ENCODE peak calls at places on chromosomes 4 and X, in nine cellular contexts. One of them, this sample, is unnamed.

GRCh38 chr4:74018771-74019170 is 19.7 kb downstream of the CXCL3 start:
- DNase-seq in non-pigmented ciliary epithelial cell: no peak
- DNase-seq in NCI-H1417: no peak
- DNase-seq in nephron progenitor cell: no peak
- DNase-seq in activated T-helper 1 cell treated with Interleukin-2 at 50 U/mL for 16 hours: no peak
- DNase-seq in GM06990: no peak
- DNase-seq in NCI-H2107: no peak
- DNase-seq in mammary epithelial cell: peak
- DNase-seq in activated naive CD8-positive, alpha-beta T cell treated with anti-CD3 and anti-CD28 coated beads, Interleukin-2, amount 50 U/mL, for 16 hours: no peak
- DNase-seq in this sample: no peak

GRCh38 chr4:65089666-65090065 is 580.6 kb downstream of the EPHA5 start:
- DNase-seq in non-pigmented ciliary epithelial cell: no peak
- DNase-seq in NCI-H1417: peak
- DNase-seq in nephron progenitor cell: no peak
- DNase-seq in activated T-helper 1 cell treated with Interleukin-2 at 50 U/mL for 16 hours: no peak
- DNase-seq in GM06990: no peak
- DNase-seq in NCI-H2107: no peak
- DNase-seq in mammary epithelial cell: peak
- DNase-seq in activated naive CD8-positive, alpha-beta T cell treated with anti-CD3 and anti-CD28 coated beads, Interleukin-2, amount 50 U/mL, for 16 hours: no peak
- DNase-seq in this sample: peak

GRCh38 chr4:107253579-107254068 is 217.5 kb upstream of the DKK2 start:
- DNase-seq in non-pigmented ciliary epithelial cell: no peak
- DNase-seq in NCI-H1417: no peak
- DNase-seq in nephron progenitor cell: no peak
- DNase-seq in activated T-helper 1 cell treated with Interleukin-2 at 50 U/mL for 16 hours: no peak
- DNase-seq in GM06990: no peak
- DNase-seq in NCI-H2107: no peak
- DNase-seq in mammary epithelial cell: no peak
- DNase-seq in activated naive CD8-positive, alpha-beta T cell treated with anti-CD3 and anti-CD28 coated beads, Interleukin-2, amount 50 U/mL, for 16 hours: no peak
- DNase-seq in this sample: no peak

GRCh38 chr4:158884280-158884679 is 115.5 kb downstream of the FNIP2 start:
- DNase-seq in non-pigmented ciliary epithelial cell: no peak
- DNase-seq in NCI-H1417: no peak
- DNase-seq in nephron progenitor cell: no peak
- DNase-seq in activated T-helper 1 cell treated with Interleukin-2 at 50 U/mL for 16 hours: no peak
- DNase-seq in GM06990: no peak
- DNase-seq in NCI-H2107: no peak
- DNase-seq in mammary epithelial cell: no peak
- DNase-seq in activated naive CD8-positive, alpha-beta T cell treated with anti-CD3 and anti-CD28 coated beads, Interleukin-2, amount 50 U/mL, for 16 hours: no peak
- DNase-seq in this sample: no peak

GRCh38 chr4:4507403-4507802 is 34.4 kb downstream of the STX18 start:
- DNase-seq in non-pigmented ciliary epithelial cell: no peak
- DNase-seq in NCI-H1417: no peak
- DNase-seq in nephron progenitor cell: no peak
- DNase-seq in activated T-helper 1 cell treated with Interleukin-2 at 50 U/mL for 16 hours: no peak
- DNase-seq in GM06990: no peak
- DNase-seq in NCI-H2107: no peak
- DNase-seq in mammary epithelial cell: no peak
- DNase-seq in activated naive CD8-positive, alpha-beta T cell treated with anti-CD3 and anti-CD28 coated beads, Interleukin-2, amount 50 U/mL, for 16 hours: no peak
- DNase-seq in this sample: no peak

GRCh38 chr4:24105183-24106039 is 215.6 kb upstream of the PPARGC1A start:
- DNase-seq in non-pigmented ciliary epithelial cell: peak
- DNase-seq in NCI-H1417: no peak
- DNase-seq in nephron progenitor cell: no peak
- DNase-seq in activated T-helper 1 cell treated with Interleukin-2 at 50 U/mL for 16 hours: no peak
- DNase-seq in GM06990: no peak
- DNase-seq in NCI-H2107: no peak
- DNase-seq in mammary epithelial cell: peak
- DNase-seq in activated naive CD8-positive, alpha-beta T cell treated with anti-CD3 and anti-CD28 coated beads, Interleukin-2, amount 50 U/mL, for 16 hours: no peak
- DNase-seq in this sample: peak

GRCh38 chrX:119826399-119826959 is 26.3 kb downstream of the UPF3B start:
- DNase-seq in non-pigmented ciliary epithelial cell: no peak
- DNase-seq in NCI-H1417: no peak
- DNase-seq in nephron progenitor cell: no peak
- DNase-seq in activated T-helper 1 cell treated with Interleukin-2 at 50 U/mL for 16 hours: no peak
- DNase-seq in GM06990: peak
- DNase-seq in NCI-H2107: no peak
- DNase-seq in mammary epithelial cell: peak
- DNase-seq in activated naive CD8-positive, alpha-beta T cell treated with anti-CD3 and anti-CD28 coated beads, Interleukin-2, amount 50 U/mL, for 16 hours: no peak
- DNase-seq in this sample: peak

GRCh38 chr4:118325443-118325842 is 27.4 kb downstream of the PRSS12 start:
- DNase-seq in non-pigmented ciliary epithelial cell: no peak
- DNase-seq in NCI-H1417: no peak
- DNase-seq in nephron progenitor cell: no peak
- DNase-seq in activated T-helper 1 cell treated with Interleukin-2 at 50 U/mL for 16 hours: no peak
- DNase-seq in GM06990: no peak
- DNase-seq in NCI-H2107: no peak
- DNase-seq in mammary epithelial cell: no peak
- DNase-seq in activated naive CD8-positive, alpha-beta T cell treated with anti-CD3 and anti-CD28 coated beads, Interleukin-2, amount 50 U/mL, for 16 hours: no peak
- DNase-seq in this sample: no peak

GRCh38 chr4:161393614-161394013 is 770.2 kb downstream of the FSTL5 start:
- DNase-seq in non-pigmented ciliary epithelial cell: no peak
- DNase-seq in NCI-H1417: no peak
- DNase-seq in nephron progenitor cell: no peak
- DNase-seq in activated T-helper 1 cell treated with Interleukin-2 at 50 U/mL for 16 hours: no peak
- DNase-seq in GM06990: no peak
- DNase-seq in NCI-H2107: no peak
- DNase-seq in mammary epithelial cell: no peak
- DNase-seq in activated naive CD8-positive, alpha-beta T cell treated with anti-CD3 and anti-CD28 coated beads, Interleukin-2, amount 50 U/mL, for 16 hours: no peak
- DNase-seq in this sample: no peak

GRCh38 chr4:114780205-114780604 is 181.6 kb downstream of the UGT8 start:
- DNase-seq in non-pigmented ciliary epithelial cell: no peak
- DNase-seq in NCI-H1417: peak
- DNase-seq in nephron progenitor cell: peak
- DNase-seq in activated T-helper 1 cell treated with Interleukin-2 at 50 U/mL for 16 hours: no peak
- DNase-seq in GM06990: no peak
- DNase-seq in NCI-H2107: no peak
- DNase-seq in mammary epithelial cell: no peak
- DNase-seq in activated naive CD8-positive, alpha-beta T cell treated with anti-CD3 and anti-CD28 coated beads, Interleukin-2, amount 50 U/mL, for 16 hours: no peak
- DNase-seq in this sample: peak

GRCh38 chr4:140774510-140774909 is 18.3 kb upstream of the TBC1D9 start:
- DNase-seq in non-pigmented ciliary epithelial cell: no peak
- DNase-seq in NCI-H1417: no peak
- DNase-seq in nephron progenitor cell: no peak
- DNase-seq in activated T-helper 1 cell treated with Interleukin-2 at 50 U/mL for 16 hours: no peak
- DNase-seq in GM06990: no peak
- DNase-seq in NCI-H2107: no peak
- DNase-seq in mammary epithelial cell: no peak
- DNase-seq in activated naive CD8-positive, alpha-beta T cell treated with anti-CD3 and anti-CD28 coated beads, Interleukin-2, amount 50 U/mL, for 16 hours: no peak
- DNase-seq in this sample: no peak

GRCh38 chr4:128241425-128241913 is 46.1 kb downstream of the PGRMC2 start:
- DNase-seq in non-pigmented ciliary epithelial cell: peak
- DNase-seq in NCI-H1417: no peak
- DNase-seq in nephron progenitor cell: no peak
- DNase-seq in activated T-helper 1 cell treated with Interleukin-2 at 50 U/mL for 16 hours: no peak
- DNase-seq in GM06990: no peak
- DNase-seq in NCI-H2107: no peak
- DNase-seq in mammary epithelial cell: peak
- DNase-seq in activated naive CD8-positive, alpha-beta T cell treated with anti-CD3 and anti-CD28 coated beads, Interleukin-2, amount 50 U/mL, for 16 hours: no peak
- DNase-seq in this sample: peak

GRCh38 chrX:74458738-74459137 is 37.4 kb downstream of the SLC16A2 start:
- DNase-seq in non-pigmented ciliary epithelial cell: peak
- DNase-seq in NCI-H1417: no peak
- DNase-seq in nephron progenitor cell: no peak
- DNase-seq in activated T-helper 1 cell treated with Interleukin-2 at 50 U/mL for 16 hours: no peak
- DNase-seq in GM06990: no peak
- DNase-seq in NCI-H2107: no peak
- DNase-seq in mammary epithelial cell: peak
- DNase-seq in activated naive CD8-positive, alpha-beta T cell treated with anti-CD3 and anti-CD28 coated beads, Interleukin-2, amount 50 U/mL, for 16 hours: no peak
- DNase-seq in this sample: peak

GRCh38 chrX:54992911-54993622 is 921 bp downstream of the PFKFB1 start:
- DNase-seq in non-pigmented ciliary epithelial cell: no peak
- DNase-seq in NCI-H1417: no peak
- DNase-seq in nephron progenitor cell: no peak
- DNase-seq in activated T-helper 1 cell treated with Interleukin-2 at 50 U/mL for 16 hours: no peak
- DNase-seq in GM06990: no peak
- DNase-seq in NCI-H2107: no peak
- DNase-seq in mammary epithelial cell: no peak
- DNase-seq in activated naive CD8-positive, alpha-beta T cell treated with anti-CD3 and anti-CD28 coated beads, Interleukin-2, amount 50 U/mL, for 16 hours: no peak
- DNase-seq in this sample: no peak

GRCh38 chr4:14644568-14645282 is 357.6 kb upstream of the CPEB2 start:
- DNase-seq in non-pigmented ciliary epithelial cell: no peak
- DNase-seq in NCI-H1417: no peak
- DNase-seq in nephron progenitor cell: no peak
- DNase-seq in activated T-helper 1 cell treated with Interleukin-2 at 50 U/mL for 16 hours: no peak
- DNase-seq in GM06990: no peak
- DNase-seq in NCI-H2107: no peak
- DNase-seq in mammary epithelial cell: no peak
- DNase-seq in activated naive CD8-positive, alpha-beta T cell treated with anti-CD3 and anti-CD28 coated beads, Interleukin-2, amount 50 U/mL, for 16 hours: no peak
- DNase-seq in this sample: no peak

GRCh38 chrX:31038585-31039326 is 33.1 kb downstream of the FTHL17 start:
- DNase-seq in non-pigmented ciliary epithelial cell: no peak
- DNase-seq in NCI-H1417: peak
- DNase-seq in nephron progenitor cell: peak
- DNase-seq in activated T-helper 1 cell treated with Interleukin-2 at 50 U/mL for 16 hours: no peak
- DNase-seq in GM06990: no peak
- DNase-seq in NCI-H2107: no peak
- DNase-seq in mammary epithelial cell: peak
- DNase-seq in activated naive CD8-positive, alpha-beta T cell treated with anti-CD3 and anti-CD28 coated beads, Interleukin-2, amount 50 U/mL, for 16 hours: no peak
- DNase-seq in this sample: peak

GRCh38 chrX:154458954-154459829 is 1.1 kb downstream of the PLXNA3 start:
- DNase-seq in non-pigmented ciliary epithelial cell: no peak
- DNase-seq in NCI-H1417: peak
- DNase-seq in nephron progenitor cell: no peak
- DNase-seq in activated T-helper 1 cell treated with Interleukin-2 at 50 U/mL for 16 hours: no peak
- DNase-seq in GM06990: no peak
- DNase-seq in NCI-H2107: no peak
- DNase-seq in mammary epithelial cell: no peak
- DNase-seq in activated naive CD8-positive, alpha-beta T cell treated with anti-CD3 and anti-CD28 coated beads, Interleukin-2, amount 50 U/mL, for 16 hours: no peak
- DNase-seq in this sample: no peak

GRCh38 chr4:25123236-25123635 is 37.0 kb downstream of the SEPSECS start:
- DNase-seq in non-pigmented ciliary epithelial cell: no peak
- DNase-seq in NCI-H1417: no peak
- DNase-seq in nephron progenitor cell: no peak
- DNase-seq in activated T-helper 1 cell treated with Interleukin-2 at 50 U/mL for 16 hours: no peak
- DNase-seq in GM06990: peak
- DNase-seq in NCI-H2107: no peak
- DNase-seq in mammary epithelial cell: no peak
- DNase-seq in activated naive CD8-positive, alpha-beta T cell treated with anti-CD3 and anti-CD28 coated beads, Interleukin-2, amount 50 U/mL, for 16 hours: no peak
- DNase-seq in this sample: no peak

GRCh38 chrX:149630681-149631292 is 805 bp downstream of the TMEM185A start:
- DNase-seq in non-pigmented ciliary epithelial cell: no peak
- DNase-seq in NCI-H1417: peak
- DNase-seq in nephron progenitor cell: no peak
- DNase-seq in activated T-helper 1 cell treated with Interleukin-2 at 50 U/mL for 16 hours: no peak
- DNase-seq in GM06990: no peak
- DNase-seq in NCI-H2107: no peak
- DNase-seq in mammary epithelial cell: peak
- DNase-seq in activated naive CD8-positive, alpha-beta T cell treated with anti-CD3 and anti-CD28 coated beads, Interleukin-2, amount 50 U/mL, for 16 hours: no peak
- DNase-seq in this sample: peak

GRCh38 chr4:8722556-8722955 is 130.0 kb downstream of the CPZ start:
- DNase-seq in non-pigmented ciliary epithelial cell: no peak
- DNase-seq in NCI-H1417: no peak
- DNase-seq in nephron progenitor cell: no peak
- DNase-seq in activated T-helper 1 cell treated with Interleukin-2 at 50 U/mL for 16 hours: no peak
- DNase-seq in GM06990: no peak
- DNase-seq in NCI-H2107: no peak
- DNase-seq in mammary epithelial cell: no peak
- DNase-seq in activated naive CD8-positive, alpha-beta T cell treated with anti-CD3 and anti-CD28 coated beads, Interleukin-2, amount 50 U/mL, for 16 hours: no peak
- DNase-seq in this sample: no peak